ENCODE peak calls at places on chromosomes 2 and 18, in six cellular contexts. One of them, this sample, is unnamed.

GRCh38 chr2:1727796-1728474 is 16.4 kb downstream of the PXDN start:
- DNase-seq in transverse colon: peak; percentile 3
- DNase-seq in IMR-90: no peak
- DNase-seq in RWPE2: peak; percentile 35
- DNase-seq in esophagus muscularis mucosa: no peak
- DNase-seq in mucosa of descending colon: peak; percentile 9
- DNase-seq in this sample: no peak

GRCh38 chr2:144550916-144551315 is 31.0 kb upstream of the ZEB2 start:
- DNase-seq in mucosa of descending colon: no peak
- DNase-seq in transverse colon: no peak
- DNase-seq in IMR-90: peak; percentile 36
- DNase-seq in esophagus muscularis mucosa: no peak
- DNase-seq in RWPE2: no peak
- DNase-seq in this sample: no peak

GRCh38 chr18:10047237-10047636 is 133.4 kb downstream of the VAPA start:
- DNase-seq in mucosa of descending colon: no peak
- DNase-seq in transverse colon: no peak
- DNase-seq in RWPE2: no peak
- DNase-seq in IMR-90: peak; percentile 95
- DNase-seq in esophagus muscularis mucosa: no peak
- DNase-seq in this sample: no peak

GRCh38 chr2:98886066-98886554 is 49.9 kb downstream of the CRACDL start:
- DNase-seq in IMR-90: no peak
- DNase-seq in mucosa of descending colon: no peak
- DNase-seq in esophagus muscularis mucosa: no peak
- DNase-seq in transverse colon: no peak
- DNase-seq in RWPE2: no peak
- DNase-seq in this sample: peak; percentile 9

GRCh38 chr18:37481058-37481457 is 84.5 kb downstream of the CELF4 start:
- DNase-seq in IMR-90: no peak
- DNase-seq in RWPE2: no peak
- DNase-seq in esophagus muscularis mucosa: no peak
- DNase-seq in transverse colon: no peak
- DNase-seq in mucosa of descending colon: no peak
- DNase-seq in this sample: no peak

GRCh38 chr2:239383036-239383795 is 17.6 kb downstream of the HDAC4 start:
- DNase-seq in mucosa of descending colon: peak; percentile 8
- DNase-seq in RWPE2: no peak
- DNase-seq in esophagus muscularis mucosa: no peak
- DNase-seq in transverse colon: no peak
- DNase-seq in IMR-90: no peak
- DNase-seq in this sample: no peak

GRCh38 chr18:46369323-46369722 is 265.1 kb downstream of the HAUS1 start:
- DNase-seq in mucosa of descending colon: no peak
- DNase-seq in transverse colon: no peak
- DNase-seq in IMR-90: no peak
- DNase-seq in esophagus muscularis mucosa: no peak
- DNase-seq in RWPE2: no peak
- DNase-seq in this sample: no peak

GRCh38 chr2:18740428-18740827 is 151.1 kb upstream of the NT5C1B start:
- DNase-seq in transverse colon: no peak
- DNase-seq in IMR-90: peak; percentile 69
- DNase-seq in esophagus muscularis mucosa: no peak
- DNase-seq in RWPE2: no peak
- DNase-seq in mucosa of descending colon: no peak
- DNase-seq in this sample: peak; percentile 75

GRCh38 chr2:233436691-233437438 is 82.6 kb downstream of the DGKD start:
- DNase-seq in IMR-90: no peak
- DNase-seq in mucosa of descending colon: peak; percentile 19
- DNase-seq in transverse colon: peak; percentile 4
- DNase-seq in esophagus muscularis mucosa: no peak
- DNase-seq in RWPE2: no peak
- DNase-seq in this sample: no peak

GRCh38 chr2:190841707-190842505 is 38.7 kb upstream of the GLS start:
- DNase-seq in esophagus muscularis mucosa: no peak
- DNase-seq in IMR-90: peak; percentile 69
- DNase-seq in mucosa of descending colon: no peak
- DNase-seq in transverse colon: no peak
- DNase-seq in RWPE2: no peak
- DNase-seq in this sample: no peak

GRCh38 chr2:147463881-147464520 is 380.8 kb upstream of the ACVR2A start:
- DNase-seq in esophagus muscularis mucosa: no peak
- DNase-seq in RWPE2: no peak
- DNase-seq in transverse colon: peak; percentile 14
- DNase-seq in mucosa of descending colon: no peak
- DNase-seq in IMR-90: no peak
- DNase-seq in this sample: no peak

GRCh38 chr2:207514451-207514850 is 15.3 kb upstream of the CREB1 start:
- DNase-seq in IMR-90: no peak
- DNase-seq in mucosa of descending colon: no peak
- DNase-seq in esophagus muscularis mucosa: no peak
- DNase-seq in RWPE2: no peak
- DNase-seq in transverse colon: no peak
- DNase-seq in this sample: no peak

DNA sequence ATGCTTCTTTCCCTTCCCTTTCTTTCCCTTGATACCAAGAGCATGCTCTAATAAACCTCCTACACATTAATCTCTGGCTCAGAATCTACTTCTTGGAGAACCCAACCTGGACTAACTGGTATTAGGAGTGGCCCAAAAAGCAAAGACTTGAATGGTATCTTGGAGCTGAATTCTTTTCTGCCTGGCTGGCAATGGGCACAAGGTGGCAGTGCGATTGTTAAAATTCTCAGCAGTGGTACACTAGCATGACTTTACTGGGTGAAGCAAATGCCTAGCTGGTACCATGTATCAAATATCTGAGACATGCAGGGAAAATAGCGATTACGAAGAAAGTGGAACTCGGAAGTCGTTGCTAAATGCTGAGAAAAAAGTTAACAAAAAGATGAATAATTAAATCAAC is 376.1 kb downstream of the XIRP2 start:
- DNase-seq in transverse colon: peak; percentile 36
- DNase-seq in RWPE2: no peak
- DNase-seq in mucosa of descending colon: peak; percentile 59
- DNase-seq in esophagus muscularis mucosa: no peak
- DNase-seq in IMR-90: no peak
- DNase-seq in this sample: no peak
- TF ChIP-seq CTCF in transverse colon: peak; percentile 52
- TF ChIP-seq CTCF in RWPE2: peak; percentile 47
- TF ChIP-seq CTCF in mucosa of descending colon: peak; percentile 29
- TF ChIP-seq CTCF in esophagus muscularis mucosa: no peak
- TF ChIP-seq CTCF in IMR-90: peak; percentile 28
- TF ChIP-seq CTCF in this sample: peak; percentile 35

DNA sequence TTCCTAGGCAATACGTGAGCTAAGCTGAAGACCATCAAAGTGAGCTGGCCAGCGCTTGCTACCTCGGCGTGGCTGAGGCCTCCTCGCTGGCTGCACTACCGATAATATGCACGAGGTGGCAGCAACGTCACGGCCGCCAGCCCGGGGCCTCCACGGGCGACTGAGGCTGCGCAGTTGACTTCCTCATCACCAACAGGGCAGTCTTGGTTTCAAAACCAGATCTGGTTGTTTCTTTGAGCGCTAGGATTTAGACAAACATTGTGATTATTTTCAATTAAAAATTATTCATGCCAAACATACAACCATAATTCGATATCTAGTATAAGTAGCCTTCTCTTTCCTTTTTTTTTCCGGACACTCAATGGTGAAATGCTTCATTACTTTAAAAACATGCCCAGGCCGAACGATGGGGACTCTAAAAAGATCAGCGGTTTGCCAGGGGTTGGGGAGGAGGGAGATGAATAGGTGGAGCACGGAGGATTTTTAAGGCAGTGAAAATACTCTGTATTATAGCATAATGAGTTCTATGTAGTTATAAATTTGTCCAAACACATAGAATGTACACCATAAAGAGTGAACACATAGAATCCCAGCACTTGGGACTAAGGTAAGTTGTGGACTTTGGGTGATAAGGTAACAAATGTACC is 52.0 kb downstream of the CYBRD1 start:
- DNase-seq in esophagus muscularis mucosa: peak; percentile 93
- DNase-seq in RWPE2: peak; percentile 66
- DNase-seq in transverse colon: peak; percentile 83
- DNase-seq in IMR-90: peak; percentile 68
- DNase-seq in mucosa of descending colon: peak; percentile 89
- DNase-seq in this sample: peak; percentile 78
- H3K4me3 ChIP-seq in esophagus muscularis mucosa: no peak overlapping the region
- H3K4me3 ChIP-seq in RWPE2: no peak overlapping the region
- H3K4me3 ChIP-seq in transverse colon: no peak overlapping the region
- H3K4me3 ChIP-seq in IMR-90: no peak overlapping the region
- H3K4me3 ChIP-seq in mucosa of descending colon: no peak overlapping the region
- H3K4me3 ChIP-seq in this sample: no peak overlapping the region

GRCh38 chr2:20173496-20174402 is 51.2 kb downstream of the SDC1 start:
- DNase-seq in transverse colon: no peak
- DNase-seq in RWPE2: no peak
- DNase-seq in mucosa of descending colon: no peak
- DNase-seq in esophagus muscularis mucosa: no peak
- DNase-seq in IMR-90: no peak
- DNase-seq in this sample: no peak

GRCh38 chr2:20176760-20177159 is 48.2 kb downstream of the SDC1 start:
- DNase-seq in transverse colon: no peak
- DNase-seq in mucosa of descending colon: no peak
- DNase-seq in esophagus muscularis mucosa: no peak
- DNase-seq in RWPE2: no peak
- DNase-seq in IMR-90: no peak
- DNase-seq in this sample: no peak

GRCh38 chr2:20177556-20178403 is 47.1 kb downstream of the SDC1 start:
- DNase-seq in transverse colon: no peak
- DNase-seq in IMR-90: no peak
- DNase-seq in mucosa of descending colon: peak; percentile 34
- DNase-seq in esophagus muscularis mucosa: no peak
- DNase-seq in RWPE2: no peak
- DNase-seq in this sample: no peak

GRCh38 chr2:20173064-20173463 is 51.9 kb downstream of the SDC1 start:
- DNase-seq in IMR-90: no peak
- DNase-seq in transverse colon: no peak
- DNase-seq in mucosa of descending colon: no peak
- DNase-seq in RWPE2: no peak
- DNase-seq in esophagus muscularis mucosa: no peak
- DNase-seq in this sample: no peak

GRCh38 chr2:20175267-20175666 is 49.7 kb downstream of the SDC1 start:
- DNase-seq in RWPE2: no peak
- DNase-seq in mucosa of descending colon: no peak
- DNase-seq in transverse colon: no peak
- DNase-seq in esophagus muscularis mucosa: no peak
- DNase-seq in IMR-90: no peak
- DNase-seq in this sample: no peak
- H3K4me1 ChIP-seq in RWPE2: peaks cover 32% of the 10 kb centered on the region
- H3K4me1 ChIP-seq in mucosa of descending colon: peaks cover 15% of the 10 kb centered on the region
- H3K4me1 ChIP-seq in transverse colon: peaks cover 21% of the 10 kb centered on the region
- H3K4me1 ChIP-seq in esophagus muscularis mucosa: no peaks in the 10 kb centered on the region
- H3K4me1 ChIP-seq in IMR-90: no peaks in the 10 kb centered on the region
- H3K4me1 ChIP-seq in this sample: no peaks in the 10 kb centered on the region

GRCh38 chr2:200127852-200128251 is 172.5 kb downstream of the MAIP1 start:
- DNase-seq in RWPE2: no peak
- DNase-seq in IMR-90: peak; percentile 67
- DNase-seq in transverse colon: no peak
- DNase-seq in esophagus muscularis mucosa: no peak
- DNase-seq in mucosa of descending colon: no peak
- DNase-seq in this sample: no peak
- TF ChIP-seq CTCF in RWPE2: no peak
- TF ChIP-seq CTCF in IMR-90: peak; percentile 28
- TF ChIP-seq CTCF in transverse colon: no peak
- TF ChIP-seq CTCF in esophagus muscularis mucosa: no peak
- TF ChIP-seq CTCF in mucosa of descending colon: no peak
- TF ChIP-seq CTCF in this sample: no peak

GRCh38 chr2:69983392-69983791 is 22.0 kb upstream of the ASPRV1 start:
- DNase-seq in IMR-90: no peak
- DNase-seq in esophagus muscularis mucosa: no peak
- DNase-seq in RWPE2: no peak
- DNase-seq in mucosa of descending colon: no peak
- DNase-seq in transverse colon: no peak
- DNase-seq in this sample: no peak
- H3K4me3 ChIP-seq in IMR-90: no peak overlapping the region
- H3K4me3 ChIP-seq in esophagus muscularis mucosa: no peak overlapping the region
- H3K4me3 ChIP-seq in RWPE2: no peak overlapping the region
- H3K4me3 ChIP-seq in mucosa of descending colon: no peak overlapping the region
- H3K4me3 ChIP-seq in transverse colon: no peak overlapping the region
- H3K4me3 ChIP-seq in this sample: no peak overlapping the region

DNA sequence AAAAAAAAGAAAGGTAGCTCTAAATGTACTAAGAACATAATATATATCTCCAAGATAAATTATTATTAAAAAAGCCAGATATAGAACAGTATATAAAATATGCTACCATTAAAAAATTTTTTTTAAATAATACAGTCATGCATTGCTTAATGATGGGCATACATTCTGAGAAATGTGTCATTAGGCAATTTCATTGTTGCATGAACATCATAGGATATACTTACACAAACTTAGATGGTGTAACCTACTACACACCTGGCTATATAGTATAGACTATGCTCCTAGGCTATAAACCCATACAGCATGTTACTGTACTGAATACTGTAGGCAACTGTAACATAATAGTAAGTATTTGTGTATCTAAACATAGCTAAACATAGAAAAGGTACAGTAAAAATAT is 18.3 kb upstream of the LAPTM4A start:
- DNase-seq in IMR-90: no peak
- DNase-seq in esophagus muscularis mucosa: no peak
- DNase-seq in mucosa of descending colon: no peak
- DNase-seq in RWPE2: no peak
- DNase-seq in transverse colon: no peak
- DNase-seq in this sample: no peak
- H3K4me1 ChIP-seq in IMR-90: peaks cover 32% of the 10 kb centered on the region
- H3K4me1 ChIP-seq in esophagus muscularis mucosa: peaks cover 24% of the 10 kb centered on the region
- H3K4me1 ChIP-seq in mucosa of descending colon: peaks cover 14% of the 10 kb centered on the region
- H3K4me1 ChIP-seq in RWPE2: peaks cover 68% of the 10 kb centered on the region
- H3K4me1 ChIP-seq in transverse colon: peaks cover 22% of the 10 kb centered on the region
- H3K4me1 ChIP-seq in this sample: no peaks in the 10 kb centered on the region

GRCh38 chr2:164948540-164948939 is 6.8 kb downstream of the SLC38A11 start:
- DNase-seq in transverse colon: no peak
- DNase-seq in mucosa of descending colon: no peak
- DNase-seq in esophagus muscularis mucosa: no peak
- DNase-seq in IMR-90: no peak
- DNase-seq in RWPE2: no peak
- DNase-seq in this sample: no peak
- TF ChIP-seq CTCF in transverse colon: no peak
- TF ChIP-seq CTCF in mucosa of descending colon: no peak
- TF ChIP-seq CTCF in esophagus muscularis mucosa: no peak
- TF ChIP-seq CTCF in IMR-90: no peak
- TF ChIP-seq CTCF in RWPE2: no peak
- TF ChIP-seq CTCF in this sample: no peak

GRCh38 chr18:55585050-55585449 is 2.9 kb downstream of the TCF4 start:
- DNase-seq in IMR-90: no peak
- DNase-seq in transverse colon: no peak
- DNase-seq in mucosa of descending colon: no peak
- DNase-seq in esophagus muscularis mucosa: no peak
- DNase-seq in RWPE2: no peak
- DNase-seq in this sample: no peak
- H3K4me3 ChIP-seq in IMR-90: peak overlapping the region; percentile 78
- H3K4me3 ChIP-seq in transverse colon: no peak overlapping the region
- H3K4me3 ChIP-seq in mucosa of descending colon: no peak overlapping the region
- H3K4me3 ChIP-seq in esophagus muscularis mucosa: peak overlapping the region; percentile 73
- H3K4me3 ChIP-seq in RWPE2: no peak overlapping the region
- H3K4me3 ChIP-seq in this sample: peak overlapping the region; percentile 77

GRCh38 chr2:102061962-102062795 is 70.4 kb downstream of the IL1R2 start:
- DNase-seq in esophagus muscularis mucosa: peak; percentile 89
- DNase-seq in transverse colon: no peak
- DNase-seq in IMR-90: peak; percentile 78
- DNase-seq in RWPE2: no peak
- DNase-seq in mucosa of descending colon: no peak
- DNase-seq in this sample: no peak
- H3K4me1 ChIP-seq in esophagus muscularis mucosa: peaks cover 78% of the 10 kb centered on the region
- H3K4me1 ChIP-seq in transverse colon: peaks cover 33% of the 10 kb centered on the region
- H3K4me1 ChIP-seq in IMR-90: peaks cover 29% of the 10 kb centered on the region
- H3K4me1 ChIP-seq in RWPE2: peaks cover 16% of the 10 kb centered on the region
- H3K4me1 ChIP-seq in mucosa of descending colon: peaks cover 19% of the 10 kb centered on the region
- H3K4me1 ChIP-seq in this sample: no peaks in the 10 kb centered on the region

This sample was measured in right atrium auricular region.